ENCODE peak calls at places on chromosomes 16 and 17, in six cellular contexts. One of them, this sample, is unnamed.

GRCh38 chr17:76492250-76492988 is 8.8 kb downstream of the RHBDF2 start:
- DNase-seq in GM12878: peak
- DNase-seq in H1: no peak
- DNase-seq in GM12891: peak
- DNase-seq in HepG2: no peak
- DNase-seq in K562: no peak
- DNase-seq in this sample: peak

GRCh38 chr17:29412780-29413565 is 22.8 kb downstream of the TAOK1 start:
- DNase-seq in GM12878: no peak
- DNase-seq in H1: no peak
- DNase-seq in GM12891: no peak
- DNase-seq in HepG2: no peak
- DNase-seq in K562: no peak
- DNase-seq in this sample: no peak

GRCh38 chr16:4510747-4511426 is 27.7 kb downstream of the CDIP1 start:
- DNase-seq in GM12878: no peak
- DNase-seq in H1: no peak
- DNase-seq in GM12891: no peak
- DNase-seq in HepG2: no peak
- DNase-seq in K562: no peak
- DNase-seq in this sample: no peak

GRCh38 chr16:69691980-69692911 is 34.1 kb downstream of the NQO1 start:
- DNase-seq in GM12878: peak
- DNase-seq in H1: no peak
- DNase-seq in GM12891: no peak
- DNase-seq in HepG2: no peak
- DNase-seq in K562: no peak
- DNase-seq in this sample: no peak

GRCh38 chr17:80068301-80069160 is 32.1 kb downstream of the CCDC40 start:
- DNase-seq in GM12878: no peak
- DNase-seq in H1: no peak
- DNase-seq in GM12891: no peak
- DNase-seq in HepG2: peak
- DNase-seq in K562: peak
- DNase-seq in this sample: no peak

GRCh38 chr16:53804467-53804866 is 100.5 kb downstream of the FTO start:
- DNase-seq in GM12878: no peak
- DNase-seq in H1: no peak
- DNase-seq in GM12891: no peak
- DNase-seq in HepG2: no peak
- DNase-seq in K562: no peak
- DNase-seq in this sample: no peak

GRCh38 chr17:27419156-27419555 is 37.1 kb upstream of the KSR1 start:
- DNase-seq in GM12878: no peak
- DNase-seq in H1: no peak
- DNase-seq in GM12891: no peak
- DNase-seq in HepG2: no peak
- DNase-seq in K562: no peak
- DNase-seq in this sample: no peak

GRCh38 chr17:6420173-6420641 is 14.7 kb downstream of the AIPL1 start:
- DNase-seq in GM12878: no peak
- DNase-seq in H1: no peak
- DNase-seq in GM12891: no peak
- DNase-seq in HepG2: no peak
- DNase-seq in K562: peak
- DNase-seq in this sample: no peak

GRCh38 chr17:77831497-77832179 is 126.9 kb upstream of the TNRC6C start:
- DNase-seq in GM12878: no peak
- DNase-seq in H1: no peak
- DNase-seq in GM12891: no peak
- DNase-seq in HepG2: no peak
- DNase-seq in K562: no peak
- DNase-seq in this sample: no peak

GRCh38 chr16:88744520-88744835 is 38.2 kb downstream of the CTU2 start:
- DNase-seq in GM12878: no peak
- DNase-seq in H1: no peak
- DNase-seq in GM12891: no peak
- DNase-seq in HepG2: no peak
- DNase-seq in K562: no peak
- DNase-seq in this sample: no peak

GRCh38 chr17:80291691-80292487 is 31.2 kb downstream of the RNF213 start:
- DNase-seq in GM12878: no peak
- DNase-seq in H1: no peak
- DNase-seq in GM12891: no peak
- DNase-seq in HepG2: no peak
- DNase-seq in K562: no peak
- DNase-seq in this sample: no peak

GRCh38 chr17:66142428-66142827 is 49.5 kb downstream of the CEP112 start:
- DNase-seq in GM12878: no peak
- DNase-seq in H1: no peak
- DNase-seq in GM12891: no peak
- DNase-seq in HepG2: no peak
- DNase-seq in K562: no peak
- DNase-seq in this sample: no peak

GRCh38 chr16:26598989-26599785 is 467.5 kb upstream of the C16orf82 start:
- DNase-seq in GM12878: no peak
- DNase-seq in H1: peak
- DNase-seq in GM12891: no peak
- DNase-seq in HepG2: no peak
- DNase-seq in K562: no peak
- DNase-seq in this sample: no peak

GRCh38 chr16:23573822-23574221 is 16.3 kb downstream of the UBFD1 start:
- DNase-seq in GM12878: no peak
- DNase-seq in H1: no peak
- DNase-seq in GM12891: no peak
- DNase-seq in HepG2: no peak
- DNase-seq in K562: no peak
- DNase-seq in this sample: no peak

GRCh38 chr16:70740919-70741778 is 55.3 kb upstream of the MTSS2 start:
- DNase-seq in GM12878: no peak
- DNase-seq in H1: no peak
- DNase-seq in GM12891: no peak
- DNase-seq in HepG2: no peak
- DNase-seq in K562: no peak
- DNase-seq in this sample: no peak

GRCh38 chr16:65069090-65069489 is 52.8 kb downstream of the CDH11 start:
- DNase-seq in GM12878: no peak
- DNase-seq in H1: no peak
- DNase-seq in GM12891: no peak
- DNase-seq in HepG2: no peak
- DNase-seq in K562: no peak
- DNase-seq in this sample: no peak

DNA sequence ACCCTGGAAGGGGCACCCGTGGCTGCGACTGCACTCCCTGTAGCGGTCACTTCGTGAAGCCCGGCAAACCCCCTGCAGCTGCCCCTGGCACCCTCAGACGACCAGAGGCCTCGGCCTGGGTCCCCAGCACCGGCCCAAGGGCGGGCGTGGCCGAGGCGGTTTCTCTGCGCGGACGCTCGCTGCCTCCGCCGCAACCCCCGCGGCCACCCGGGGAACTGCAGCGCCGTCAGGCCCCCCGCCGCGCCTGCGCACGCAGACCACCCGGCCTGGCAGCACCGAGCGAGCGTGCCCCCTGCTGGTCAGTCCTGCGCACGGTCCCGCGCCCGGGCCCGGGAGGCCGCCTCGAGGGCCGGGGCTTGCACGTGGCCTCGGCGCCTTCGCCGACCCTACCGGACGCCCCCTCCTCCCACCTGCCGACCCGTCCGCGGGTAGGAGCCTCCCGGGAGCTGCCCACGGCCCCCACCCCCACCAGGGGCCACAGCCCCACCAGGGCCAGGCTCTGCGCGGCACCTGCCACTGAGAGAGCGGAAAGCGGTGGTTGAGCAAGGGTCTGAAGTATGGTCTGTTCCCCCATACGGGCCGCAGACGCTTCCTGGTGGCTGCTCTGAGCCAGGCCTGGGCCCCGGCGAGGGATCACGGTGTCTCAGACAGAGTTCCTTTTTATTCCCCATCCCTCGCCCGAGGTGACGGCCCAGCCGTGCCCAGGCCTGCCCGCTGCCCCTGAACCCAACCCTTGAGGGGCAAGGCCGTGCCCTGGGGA is 11.5 kb upstream of the HS3ST6 start:
- DNase-seq in GM12878: no peak
- DNase-seq in H1: peak
- DNase-seq in GM12891: peak
- DNase-seq in HepG2: peak
- DNase-seq in K562: peak
- DNase-seq in this sample: peak
- TF ChIP-seq POLR2A in GM12878: peak
- TF ChIP-seq POLR2A in H1: no peak
- TF ChIP-seq POLR2A in GM12891: no peak
- TF ChIP-seq POLR2A in HepG2: peak
- TF ChIP-seq POLR2A in K562: no peak
- TF ChIP-seq POLR2A in this sample: no peak

GRCh38 chr16:57894390-57895080 is 76.4 kb downstream of the CNGB1 start:
- DNase-seq in GM12878: no peak
- DNase-seq in H1: no peak
- DNase-seq in GM12891: no peak
- DNase-seq in HepG2: peak
- DNase-seq in K562: no peak
- DNase-seq in this sample: no peak

GRCh38 chr16:57892447-57893096 is 78.4 kb downstream of the CNGB1 start:
- DNase-seq in GM12878: no peak
- DNase-seq in H1: no peak
- DNase-seq in GM12891: no peak
- DNase-seq in HepG2: peak
- DNase-seq in K562: no peak
- DNase-seq in this sample: no peak

GRCh38 chr16:57892041-57892440 is 78.9 kb downstream of the CNGB1 start:
- DNase-seq in GM12878: no peak
- DNase-seq in H1: no peak
- DNase-seq in GM12891: no peak
- DNase-seq in HepG2: peak
- DNase-seq in K562: no peak
- DNase-seq in this sample: no peak

GRCh38 chr16:57893217-57893558 is 77.7 kb downstream of the CNGB1 start:
- DNase-seq in GM12878: no peak
- DNase-seq in H1: no peak
- DNase-seq in GM12891: no peak
- DNase-seq in HepG2: no peak
- DNase-seq in K562: no peak
- DNase-seq in this sample: no peak

DNA sequence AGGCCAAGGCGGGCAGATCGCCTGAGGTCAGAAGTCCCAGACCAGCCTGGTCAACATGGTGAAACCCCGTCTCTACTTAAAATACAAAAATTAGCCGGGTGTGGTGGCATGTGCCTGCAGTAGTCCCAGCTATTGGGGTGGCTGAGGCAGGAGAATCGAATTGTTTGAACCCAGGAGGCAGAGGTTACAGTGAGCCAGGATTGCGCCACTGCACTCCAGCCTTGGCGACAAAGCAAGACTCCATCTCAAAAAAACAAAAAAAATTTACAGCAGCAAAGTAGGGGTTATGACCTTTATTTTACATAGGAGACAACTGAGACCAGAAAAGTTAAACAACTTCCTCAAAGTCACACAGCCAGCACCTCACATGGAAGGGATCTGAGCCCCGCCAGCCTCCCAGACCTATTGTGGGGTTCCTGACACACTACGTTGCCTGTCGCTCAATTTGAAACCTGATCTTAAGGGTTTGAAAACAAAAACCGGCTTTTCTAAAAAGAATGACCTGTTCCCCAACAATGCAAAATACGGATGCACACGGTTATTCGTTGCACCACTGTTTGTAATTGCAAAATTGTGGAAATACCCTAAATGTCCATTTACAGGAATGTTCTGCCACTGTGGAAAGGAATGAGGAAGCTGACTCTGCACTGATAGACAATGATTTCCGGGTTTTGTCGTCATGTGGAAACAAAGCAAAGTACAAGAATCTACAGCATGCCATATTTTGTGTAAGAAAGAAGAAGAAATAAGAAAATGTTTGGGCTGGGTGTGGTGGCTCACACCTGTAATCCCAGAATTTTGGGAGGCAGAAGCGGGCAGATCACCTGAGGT is 77.2 kb downstream of the CNGB1 start:
- DNase-seq in GM12878: no peak
- DNase-seq in H1: no peak
- DNase-seq in GM12891: no peak
- DNase-seq in HepG2: peak
- DNase-seq in K562: no peak
- DNase-seq in this sample: no peak
- TF ChIP-seq TAF1 in GM12878: no peak
- TF ChIP-seq TAF1 in H1: no peak
- TF ChIP-seq TAF1 in GM12891: no peak
- TF ChIP-seq TAF1 in HepG2: peak
- TF ChIP-seq TAF1 in K562: no peak
- TF ChIP-seq TAF1 in this sample: no peak

GRCh38 chr17:39365252-39365651 is 36.2 kb downstream of the FBXL20 start:
- DNase-seq in GM12878: no peak
- DNase-seq in H1: no peak
- DNase-seq in GM12891: no peak
- DNase-seq in HepG2: no peak
- DNase-seq in K562: no peak
- DNase-seq in this sample: no peak
- TF ChIP-seq POLR2A in GM12878: no peak
- TF ChIP-seq POLR2A in H1: no peak
- TF ChIP-seq POLR2A in GM12891: no peak
- TF ChIP-seq POLR2A in HepG2: no peak
- TF ChIP-seq POLR2A in K562: no peak
- TF ChIP-seq POLR2A in this sample: no peak

DNA sequence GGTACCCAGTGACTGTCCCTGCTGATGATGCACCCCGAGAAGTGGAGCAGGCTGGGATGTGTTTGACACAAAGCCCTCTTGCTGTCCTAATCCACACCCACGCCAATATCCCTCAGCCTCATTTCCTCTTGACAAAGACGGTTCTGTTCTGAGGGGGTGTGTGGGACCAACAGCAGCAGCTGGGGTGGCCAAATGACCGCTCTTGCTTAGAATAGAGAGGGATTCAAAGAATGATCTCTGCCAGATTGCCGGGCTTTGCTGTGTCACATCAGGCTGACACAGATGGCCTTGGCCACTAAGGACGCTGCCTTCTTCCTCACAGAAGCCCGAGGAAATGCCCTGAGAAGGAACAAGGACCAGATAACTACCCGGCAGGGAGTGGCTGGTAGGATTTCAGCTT is 250.7 kb downstream of the NTN1 start:
- DNase-seq in GM12878: no peak
- DNase-seq in H1: no peak
- DNase-seq in GM12891: no peak
- DNase-seq in HepG2: no peak
- DNase-seq in K562: no peak
- DNase-seq in this sample: no peak
- TF ChIP-seq TAF1 in GM12878: no peak
- TF ChIP-seq TAF1 in H1: no peak
- TF ChIP-seq TAF1 in GM12891: no peak
- TF ChIP-seq TAF1 in HepG2: no peak
- TF ChIP-seq TAF1 in K562: no peak
- TF ChIP-seq TAF1 in this sample: no peak

DNA sequence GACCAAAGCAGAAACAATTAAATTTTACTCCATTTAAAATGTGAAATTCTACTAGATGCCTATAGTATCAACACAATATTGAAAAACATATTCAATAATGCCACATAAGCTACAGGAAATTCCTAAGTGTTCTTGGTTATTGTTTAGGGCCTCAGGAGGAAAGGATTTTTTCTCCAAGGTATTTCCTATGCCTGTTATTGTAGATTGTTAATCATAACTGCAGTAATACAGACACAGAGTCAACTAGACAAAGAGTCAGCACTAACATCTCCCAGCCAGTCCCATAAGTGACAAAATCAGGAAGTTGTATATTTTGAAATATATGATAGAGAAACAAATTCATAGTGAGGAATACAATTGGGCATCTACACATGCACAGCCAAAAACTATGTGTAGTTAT is 782.7 kb upstream of the KIF2B start:
- DNase-seq in GM12878: no peak
- DNase-seq in H1: no peak
- DNase-seq in GM12891: no peak
- DNase-seq in HepG2: no peak
- DNase-seq in K562: no peak
- DNase-seq in this sample: no peak
- TF ChIP-seq POLR2A in GM12878: no peak
- TF ChIP-seq POLR2A in H1: no peak
- TF ChIP-seq POLR2A in GM12891: no peak
- TF ChIP-seq POLR2A in HepG2: no peak
- TF ChIP-seq POLR2A in K562: no peak
- TF ChIP-seq POLR2A in this sample: no peak